ENCODE peak calls at places on chromosomes 1 and 21, in ten cellular contexts. U, G, Z, V, L, B, O, S, K and E are unnamed samples.

GRCh38 chr1:113808450-113809195 is 3.7 kb downstream of the RSBN1 start:
- DNase-seq in U (no peak), K (peak), V (no peak), O (no peak), L (no peak), B (no peak), S (no peak), G (no peak), Z (no peak), E (no peak)

GRCh38 chr1:20603473-20604464 is 14.9 kb downstream of the CDA start:
- DNase-seq in U (no peak), G (peak), V (peak), L (no peak), S (no peak), B (no peak), K (no peak), Z (no peak), O (no peak), E (no peak)

GRCh38 chr21:41207401-41208388 is 39.7 kb downstream of the BACE2 start:
- DNase-seq in V (peak), O (no peak), G (peak), S (peak), K (no peak), Z (no peak), B (peak), U (peak), L (no peak), E (peak)

GRCh38 chr1:203995228-203995627 is 77.7 kb upstream of the SOX13 start:
- DNase-seq in B (no peak), L (no peak), U (no peak), G (no peak), Z (no peak), O (no peak), S (no peak), V (no peak), K (no peak), E (no peak)

GRCh38 chr1:74771913-74772515 is 39.1 kb downstream of the TYW3 start:
- DNase-seq in B (no peak), U (peak), O (peak), S (no peak), G (peak), K (peak), V (no peak), L (peak), Z (peak), E (peak)

GRCh38 chr1:26696645-26697440 is 1.0 kb downstream of the ARID1A start:
- DNase-seq in V (peak), Z (no peak), K (peak), S (no peak), O (peak), L (no peak), G (no peak), B (peak), U (no peak), E (no peak)

GRCh38 chr1:1206376-1207253 is at the start of gene TNFRSF18:
- DNase-seq in S (no peak), Z (no peak), O (peak), V (peak), B (peak), U (peak), K (no peak), L (no peak), G (no peak), E (no peak)

GRCh38 chr1:38746413-38746812 is 113.2 kb downstream of the RRAGC start:
- DNase-seq in V (no peak), U (no peak), L (no peak), S (no peak), B (peak), O (no peak), K (no peak), G (no peak), Z (no peak), E (no peak)

GRCh38 chr1:45394342-45394741 is 54.1 kb upstream of the MUTYH start:
- DNase-seq in O (no peak), S (no peak), L (no peak), U (no peak), K (peak), Z (no peak), B (no peak), G (no peak), V (no peak), E (no peak)

GRCh38 chr1:180632326-180633088 is 685 bp downstream of the XPR1 start:
- DNase-seq in B (peak), L (peak), S (peak), O (peak), G (no peak), Z (no peak), K (no peak), V (peak), U (peak), E (peak)

GRCh38 chr1:247647864-247648263 is 31.7 kb downstream of the OR13G1 start:
- DNase-seq in Z (peak), K (no peak), S (no peak), B (no peak), O (no peak), U (peak), V (no peak), L (no peak), G (no peak), E (no peak)

GRCh38 chr1:21069549-21069948 is 107.1 kb downstream of the EIF4G3 start:
- DNase-seq in L (no peak), Z (no peak), O (no peak), G (peak), S (no peak), V (no peak), B (no peak), K (no peak), U (no peak), E (no peak)

GRCh38 chr1:158654570-158654969 is 31.9 kb downstream of the SPTA1 start:
- DNase-seq in V (no peak), G (no peak), O (no peak), L (peak), S (no peak), Z (no peak), U (peak), K (no peak), B (no peak), E (no peak)

GRCh38 chr1:67590329-67590728 is 94.7 kb upstream of the GADD45A start:
- DNase-seq in Z (no peak), G (peak), S (no peak), K (no peak), L (peak), B (no peak), U (no peak), O (no peak), V (no peak), E (no peak)

GRCh38 chr1:118136511-118136937 is 48.5 kb downstream of the SPAG17 start:
- DNase-seq in U (no peak), B (no peak), G (peak), K (no peak), L (no peak), Z (no peak), S (no peak), O (peak), V (peak), E (no peak)

GRCh38 chr1:48214820-48215219 is 7.7 kb upstream of the SLC5A9 start:
- DNase-seq in Z (no peak), S (no peak), G (no peak), O (no peak), L (no peak), B (no peak), K (no peak), V (no peak), U (no peak), E (no peak)

GRCh38 chr1:107555578-107555977 is 409.4 kb downstream of the VAV3 start:
- DNase-seq in O (no peak), U (no peak), Z (no peak), G (no peak), V (no peak), B (no peak), L (no peak), S (no peak), K (no peak), E (no peak)

GRCh38 chr1:215526147-215526845 is 40.8 kb upstream of the KCTD3 start:
- DNase-seq in L (peak), B (no peak), G (peak), K (peak), O (no peak), S (no peak), Z (peak), V (no peak), U (peak), E (no peak)

GRCh38 chr1:179090522-179090921 is 8.7 kb downstream of the TOR3A start:
- DNase-seq in U (no peak), S (no peak), L (no peak), V (no peak), K (no peak), B (peak), Z (no peak), G (no peak), O (no peak), E (no peak)

GRCh38 chr1:90187186-90187585 is 192.3 kb downstream of the ZNF326 start:
- DNase-seq in G (no peak), L (no peak), B (no peak), K (no peak), O (no peak), U (no peak), S (no peak), V (no peak), Z (no peak), E (no peak)

GRCh38 chr21:28487455-28488070 is 505.1 kb downstream of the LTN1 start:
- DNase-seq in Z (no peak), S (no peak), K (no peak), L (no peak), G (no peak), O (no peak), V (no peak), B (no peak), U (no peak), E (no peak)

GRCh38 chr21:29196021-29196663 is 65.7 kb downstream of the MAP3K7CL start:
- DNase-seq in U (no peak), Z (no peak), B (no peak), L (peak), K (peak), G (peak), O (peak), S (peak), V (no peak), E (no peak)

GRCh38 chr1:52670599-52670998 is 27.5 kb downstream of the COA7 start:
- DNase-seq in V (no peak), S (no peak), L (no peak), B (no peak), K (no peak), O (no peak), U (no peak), G (no peak), Z (no peak), E (no peak)

GRCh38 chr21:41068411-41069304 is 99.3 kb upstream of the BACE2 start:
- DNase-seq in O (peak), V (peak), U (peak), G (peak), L (peak), B (peak), S (peak), Z (peak), K (peak), E (peak)

GRCh38 chr1:91798241-91798648 is 87.7 kb downstream of the TGFBR3 start:
- DNase-seq in O (no peak), L (no peak), K (no peak), G (no peak), S (no peak), U (no peak), V (no peak), B (no peak), Z (no peak), E (no peak)

GRCh38 chr1:4017636-4018365 is 117.7 kb upstream of the C1orf174 start:
- DNase-seq in O (no peak), L (no peak), V (no peak), B (no peak), S (no peak), U (no peak), G (no peak), K (no peak), Z (no peak), E (no peak)

GRCh38 chr21:39029086-39029772 is 154.0 kb downstream of the PSMG1 start:
- DNase-seq in B (no peak), O (no peak), U (no peak), V (no peak), S (no peak), K (no peak), L (no peak), G (peak), Z (no peak), E (no peak)

GRCh38 chr1:80633947-80634710 is 1166.6 kb upstream of the ADGRL2 start:
- DNase-seq in O (no peak), U (no peak), K (no peak), V (no peak), B (no peak), G (no peak), L (no peak), Z (no peak), S (no peak), E (no peak)

GRCh38 chr1:1773874-1774273 is 4.4 kb downstream of the NADK start:
- DNase-seq in Z (no peak), U (no peak), L (no peak), S (no peak), G (no peak), K (no peak), B (no peak), V (peak), O (no peak), E (no peak)